ENCODE peak calls at places on chromosomes 6 and 20, in ten cellular contexts. N, P, Y, T, L, K, E, C, F and D are unnamed samples.

GRCh38 chr20:51446656-51447055 is 95.9 kb downstream of the NFATC2 start:
- DNase-seq in N (no peak), T (peak), P (peak), L (no peak), E (no peak), Y (no peak), K (peak), F (no peak), C (no peak), D (no peak)

GRCh38 chr6:78808356-78808891 is 58.9 kb upstream of the IRAK1BP1 start:
- DNase-seq in E (no peak), L (no peak), F (no peak), N (no peak), P (no peak), T (no peak), Y (no peak), C (no peak), K (no peak), D (no peak)

GRCh38 chr6:85298553-85298952 is 151.3 kb upstream of the NT5E start:
- DNase-seq in E (no peak), C (no peak), F (no peak), T (no peak), K (no peak), P (no peak), Y (no peak), L (no peak), N (no peak), D (no peak)

GRCh38 chr6:36735110-36735971 is 37.7 kb downstream of the RAB44 start:
- DNase-seq in L (peak), K (peak), N (no peak), Y (peak), P (peak), E (no peak), C (no peak), F (peak), T (no peak), D (no peak)

GRCh38 chr6:104625536-104625935 is 234.2 kb downstream of the HACE1 start:
- DNase-seq in F (no peak), T (peak), P (peak), Y (no peak), E (no peak), L (no peak), K (peak), C (no peak), N (no peak), D (no peak)

GRCh38 chr20:63737690-63737939 is 1.2 kb downstream of the LIME1 start:
- DNase-seq in T (no peak), F (no peak), Y (no peak), K (no peak), P (no peak), L (no peak), C (no peak), E (no peak), N (no peak), D (no peak)

GRCh38 chr6:30847421-30847970 is 36.8 kb upstream of the DDR1 start:
- DNase-seq in P (peak), N (no peak), K (no peak), C (no peak), E (no peak), Y (no peak), F (no peak), L (no peak), T (no peak), D (no peak)

GRCh38 chr6:113291751-113292445 is 565.2 kb upstream of the MARCKS start:
- DNase-seq in Y (peak), K (peak), F (peak), L (no peak), P (no peak), C (no peak), T (no peak), N (peak), E (no peak), D (no peak)

GRCh38 chr6:27428966-27429365 is 40.4 kb downstream of the ZNF391 start:
- DNase-seq in N (no peak), T (no peak), F (no peak), K (no peak), C (no peak), E (no peak), L (no peak), P (no peak), Y (no peak), D (no peak)

GRCh38 chr6:55696041-55696440 is 117.0 kb upstream of the HMGCLL1 start:
- DNase-seq in Y (no peak), L (no peak), K (no peak), P (no peak), F (no peak), E (no peak), T (no peak), N (no peak), C (no peak), D (no peak)

GRCh38 chr20:45963059-45964011 is 8.7 kb downstream of the ZNF335 start:
- DNase-seq in C (no peak), P (peak), Y (no peak), L (no peak), E (peak), K (peak), F (peak), T (no peak), N (no peak), D (peak)

GRCh38 chr6:34272022-34272926 is 23.5 kb upstream of the SMIM29 start:
- DNase-seq in K (no peak), P (no peak), L (no peak), T (no peak), Y (no peak), C (no peak), N (no peak), F (peak), E (no peak), D (no peak)

GRCh38 chr6:41939091-41939847 is 2.3 kb downstream of the CCND3 start:
- DNase-seq in P (no peak), N (peak), F (peak), T (no peak), L (no peak), K (peak), Y (peak), E (no peak), C (no peak), D (no peak)

GRCh38 chr6:112432853-112433252 is 85.7 kb downstream of the RFPL4B start:
- DNase-seq in L (no peak), Y (no peak), T (no peak), F (no peak), N (no peak), C (no peak), P (no peak), E (no peak), K (peak), D (no peak)

GRCh38 chr6:121651420-121651819 is 216.0 kb downstream of the GJA1 start:
- DNase-seq in L (no peak), K (no peak), C (no peak), N (no peak), P (no peak), T (no peak), E (no peak), F (no peak), Y (no peak), D (peak)

GRCh38 chr6:39889229-39889628 is 45.0 kb downstream of the MOCS1 start:
- DNase-seq in C (no peak), K (no peak), E (no peak), Y (no peak), P (no peak), T (no peak), L (no peak), N (no peak), F (no peak), D (no peak)

GRCh38 chr6:30885481-30885998 is 1.2 kb downstream of the DDR1 start:
- DNase-seq in E (no peak), N (no peak), C (no peak), K (peak), F (no peak), L (no peak), P (peak), Y (no peak), T (no peak), D (no peak)

GRCh38 chr20:11098888-11099287 is 425.1 kb upstream of the JAG1 start:
- DNase-seq in T (no peak), P (no peak), F (no peak), E (no peak), N (no peak), L (no peak), Y (no peak), C (no peak), K (no peak), D (no peak)